ENCODE peak calls at places on chromosomes 3 and 15, in ten cellular contexts. O is AG04449, D is tibial artery, C is WTC11, X is GM13976, G is Caco-2, S is A549, J is right atrium auricular region, P is lung, N is fibroblast of mammary gland. H is an unnamed sample.

GRCh38 chr15:92018535-92019239 is 165.2 kb downstream of the SLCO3A1 start:
- DNase-seq in O (no peak), D (no peak), C (no peak), X (no peak), G (no peak), S (no peak), J (no peak), P (no peak), N (no peak), H (no peak)

GRCh38 chr15:48643776-48644497 is 1.6 kb downstream of the FBN1 start:
- DNase-seq in O (no peak), D (no peak), C (no peak), X (no peak), G (no peak), S (no peak), J (no peak), P (no peak), N (peak), H (no peak)

GRCh38 chr15:26628071-26628470 is 144.8 kb downstream of the GABRB3 start:
- DNase-seq in O (no peak), D (no peak), C (no peak), X (no peak), G (no peak), S (peak), J (no peak), P (no peak), N (no peak), H (no peak)

GRCh38 chr15:67641453-67641852 is 99.0 kb downstream of the MAP2K5 start:
- DNase-seq in O (no peak), D (no peak), C (no peak), X (no peak), G (no peak), S (no peak), J (no peak), P (no peak), N (no peak), H (no peak)

GRCh38 chr3:188233320-188233719 is 79.4 kb downstream of the LPP start:
- DNase-seq in O (no peak), D (peak), C (no peak), X (no peak), G (no peak), S (no peak), J (no peak), P (no peak), N (peak), H (no peak)

GRCh38 chr3:127712881-127713771 is 40.4 kb downstream of the ABTB1 start:
- DNase-seq in O (no peak), D (no peak), C (no peak), X (no peak), G (no peak), S (no peak), J (no peak), P (no peak), N (no peak), H (no peak)

GRCh38 chr3:111936191-111936841 is 42.5 kb upstream of the ABHD10 start:
- DNase-seq in O (peak), D (no peak), C (no peak), X (no peak), G (no peak), S (peak), J (no peak), P (no peak), N (peak), H (peak)

GRCh38 chr15:90979582-90979981 is 14.8 kb downstream of the PRC1 start:
- DNase-seq in O (no peak), D (no peak), C (no peak), X (no peak), G (no peak), S (no peak), J (no peak), P (no peak), N (no peak), H (no peak)

GRCh38 chr3:11799777-11800176 is 46.9 kb downstream of the TAMM41 start:
- DNase-seq in O (no peak), D (no peak), C (no peak), X (no peak), G (no peak), S (no peak), J (no peak), P (no peak), N (no peak), H (no peak)

GRCh38 chr3:171460226-171461086 is at the start of gene TNIK:
- DNase-seq in O (peak), D (peak), C (peak), X (peak), G (peak), S (peak), J (peak), P (peak), N (peak), H (peak)
- TF ChIP-seq CTCF in O (no peak), D (peak), C (no peak), X (peak), G (no peak), S (no peak), J (peak), P (no peak), N (no peak), H (peak)

GRCh38 chr3:76565496-76566210 is 474.2 kb upstream of the ROBO2 start:
- DNase-seq in O (no peak), D (no peak), C (no peak), X (peak), G (no peak), S (no peak), J (no peak), P (no peak), N (no peak), H (no peak)

GRCh38 chr3:76576201-76576600 is 463.7 kb upstream of the ROBO2 start:
- DNase-seq in O (no peak), D (no peak), C (no peak), X (no peak), G (no peak), S (no peak), J (no peak), P (no peak), N (no peak), H (no peak)

GRCh38 chr3:76566904-76567303 is 473.0 kb upstream of the ROBO2 start:
- DNase-seq in O (no peak), D (no peak), C (no peak), X (no peak), G (no peak), S (no peak), J (no peak), P (no peak), N (no peak), H (no peak)

GRCh38 chr3:76566211-76566534 is 473.7 kb upstream of the ROBO2 start:
- DNase-seq in O (no peak), D (no peak), C (no peak), X (no peak), G (no peak), S (no peak), J (no peak), P (no peak), N (no peak), H (no peak)

GRCh38 chr3:76570436-76571057 is 469.4 kb upstream of the ROBO2 start:
- DNase-seq in O (no peak), D (no peak), C (no peak), X (peak), G (no peak), S (no peak), J (no peak), P (no peak), N (peak), H (no peak)
- TF ChIP-seq CTCF in O (peak), D (peak), C (peak), X (peak), G (peak), S (peak), J (peak), P (no peak), N (peak), H (peak)

DNA sequence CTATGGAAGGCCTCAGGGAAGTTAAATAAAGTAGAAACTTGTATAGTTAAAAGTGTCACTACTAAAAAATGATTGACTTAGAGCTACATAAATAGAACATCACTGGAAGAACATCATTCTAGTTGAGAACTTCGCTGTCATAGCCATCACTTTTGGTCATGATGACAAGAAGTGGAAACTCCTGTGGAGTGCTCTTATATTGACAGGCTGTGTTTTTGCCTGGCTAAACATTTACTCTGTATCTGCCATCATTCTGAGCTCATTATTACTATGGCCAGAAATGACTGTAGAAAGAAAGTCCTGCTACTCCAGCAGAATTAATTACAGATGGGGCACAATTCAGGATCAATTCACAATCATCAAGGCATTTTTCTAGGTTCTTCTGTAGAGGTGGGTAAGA is 165.1 kb upstream of the GOLIM4 start:
- DNase-seq in O (no peak), D (no peak), C (no peak), X (no peak), G (no peak), S (no peak), J (no peak), P (no peak), N (no peak), H (no peak)
- TF ChIP-seq CTCF in O (no peak), D (no peak), C (no peak), X (no peak), G (no peak), S (no peak), J (no peak), P (no peak), N (no peak), H (no peak)

GRCh38 chr3:57973715-57974477 is 34.3 kb upstream of the FLNB start:
- DNase-seq in O (no peak), D (no peak), C (no peak), X (no peak), G (no peak), S (no peak), J (no peak), P (no peak), N (no peak), H (no peak)

GRCh38 chr3:57974796-57975388 is 33.3 kb upstream of the FLNB start:
- DNase-seq in O (peak), D (no peak), C (no peak), X (no peak), G (peak), S (peak), J (no peak), P (no peak), N (peak), H (peak)

GRCh38 chr3:57968499-57968898 is 39.7 kb upstream of the FLNB start:
- DNase-seq in O (no peak), D (no peak), C (no peak), X (no peak), G (no peak), S (no peak), J (no peak), P (no peak), N (no peak), H (no peak)

GRCh38 chr3:57971975-57972374 is 36.2 kb upstream of the FLNB start:
- DNase-seq in O (no peak), D (no peak), C (no peak), X (no peak), G (peak), S (no peak), J (no peak), P (no peak), N (no peak), H (peak)

DNA sequence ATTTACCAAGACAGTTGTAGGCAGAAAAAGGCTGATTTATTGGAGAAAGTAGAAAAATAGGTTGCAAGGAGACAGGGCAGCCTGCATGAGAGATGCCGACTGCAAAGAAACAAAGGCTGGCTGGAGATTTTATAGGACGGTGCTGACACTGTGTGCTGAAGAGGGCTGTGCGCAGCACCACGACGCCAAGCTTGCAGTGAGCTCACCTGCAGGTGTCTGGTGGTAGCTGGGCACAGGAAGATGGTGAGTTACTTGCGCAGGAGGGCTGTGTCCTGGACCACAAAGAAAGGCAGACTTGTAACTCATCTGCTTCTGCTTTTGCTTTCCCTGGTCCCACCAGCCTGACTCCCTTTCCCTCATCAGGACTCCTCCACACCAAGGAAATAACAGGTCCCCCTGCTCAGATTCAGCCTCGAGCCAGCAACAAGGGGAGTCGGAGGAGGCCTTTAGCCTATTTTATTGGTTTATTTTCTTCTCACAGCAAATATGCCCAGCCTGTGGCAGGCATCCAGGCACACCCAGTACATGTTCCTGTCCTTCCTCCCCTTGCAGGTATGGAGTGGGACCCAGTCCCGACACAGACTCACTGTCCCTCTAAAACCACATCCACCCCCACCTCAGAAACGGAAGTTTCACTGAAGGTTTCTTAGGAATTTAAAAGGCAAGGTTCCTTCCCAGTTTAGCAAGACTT is 35.7 kb upstream of the FLNB start:
- DNase-seq in O (no peak), D (no peak), C (no peak), X (no peak), G (no peak), S (no peak), J (no peak), P (no peak), N (no peak), H (peak)
- TF ChIP-seq CTCF in O (no peak), D (no peak), C (no peak), X (no peak), G (no peak), S (no peak), J (no peak), P (no peak), N (no peak), H (no peak)

DNA sequence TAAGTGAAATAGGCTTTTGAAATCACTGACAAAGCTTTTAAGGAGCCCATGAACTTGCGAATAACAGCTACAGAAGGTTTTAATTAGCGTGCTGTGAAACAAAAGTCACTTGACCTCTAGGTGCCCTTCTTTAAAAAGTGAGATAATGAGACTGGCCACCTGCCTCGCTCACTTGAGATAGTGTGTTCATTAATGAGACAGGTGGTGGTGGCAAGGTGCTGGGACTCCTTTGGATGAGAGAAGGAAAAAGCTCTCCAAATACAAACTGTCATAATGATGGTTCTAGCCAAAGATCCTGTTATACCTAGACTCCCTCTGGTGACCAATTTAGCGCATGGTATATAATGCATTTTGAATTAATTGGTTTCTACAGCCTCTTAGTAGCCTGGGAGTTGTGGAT is 22.7 kb upstream of the IREB2 start:
- DNase-seq in O (no peak), D (no peak), C (no peak), X (no peak), G (no peak), S (peak), J (no peak), P (no peak), N (peak), H (peak)
- TF ChIP-seq CTCF in O (peak), D (no peak), C (no peak), X (no peak), G (no peak), S (peak), J (no peak), P (no peak), N (peak), H (peak)

GRCh38 chr3:37163262-37164020 is 10.9 kb downstream of the LRRFIP2 start:
- DNase-seq in O (peak), D (no peak), C (peak), X (no peak), G (no peak), S (no peak), J (no peak), P (no peak), N (peak), H (no peak)
- TF ChIP-seq CTCF in O (no peak), D (no peak), C (no peak), X (no peak), G (no peak), S (no peak), J (no peak), P (no peak), N (peak), H (no peak)

GRCh38 chr15:58748787-58749531 is 548 bp downstream of the ADAM10 start:
- DNase-seq in O (no peak), D (peak), C (peak), X (peak), G (peak), S (peak), J (peak), P (peak), N (no peak), H (peak)
- TF ChIP-seq CTCF in O (no peak), D (no peak), C (no peak), X (no peak), G (no peak), S (no peak), J (no peak), P (no peak), N (no peak), H (no peak)

GRCh38 chr3:191531434-191531833 is 70.5 kb downstream of the PYDC2 start:
- DNase-seq in O (no peak), D (no peak), C (no peak), X (no peak), G (no peak), S (no peak), J (no peak), P (no peak), N (peak), H (no peak)

GRCh38 chr3:191523099-191523498 is 62.1 kb downstream of the PYDC2 start:
- DNase-seq in O (no peak), D (no peak), C (no peak), X (no peak), G (no peak), S (no peak), J (no peak), P (no peak), N (no peak), H (no peak)

GRCh38 chr3:191529992-191530391 is 69.0 kb downstream of the PYDC2 start:
- DNase-seq in O (no peak), D (no peak), C (no peak), X (no peak), G (no peak), S (no peak), J (no peak), P (no peak), N (no peak), H (no peak)

DNA sequence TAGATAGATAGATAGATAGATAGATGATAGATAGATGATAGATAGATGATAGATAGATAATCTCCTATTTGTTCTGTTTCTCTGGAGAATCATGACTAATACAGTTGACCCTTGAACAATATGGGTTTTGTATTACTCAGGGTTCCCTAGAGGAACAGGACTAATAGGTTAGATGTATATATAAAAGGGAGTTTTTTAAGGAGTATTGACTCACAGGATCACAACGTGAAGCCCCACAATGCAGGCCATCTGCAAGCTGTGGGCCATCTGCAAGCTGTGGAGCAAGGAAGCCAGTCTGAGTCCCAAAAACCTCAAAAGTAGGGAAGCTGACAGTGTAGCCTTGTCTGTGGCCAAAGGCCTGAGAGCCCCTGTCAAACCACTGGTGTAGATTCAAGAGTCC is 67.6 kb downstream of the PYDC2 start:
- DNase-seq in O (no peak), D (no peak), C (no peak), X (no peak), G (no peak), S (no peak), J (no peak), P (no peak), N (peak), H (no peak)
- TF ChIP-seq CTCF in O (no peak), D (no peak), C (no peak), X (no peak), G (no peak), S (no peak), J (no peak), P (no peak), N (no peak), H (no peak)

DNA sequence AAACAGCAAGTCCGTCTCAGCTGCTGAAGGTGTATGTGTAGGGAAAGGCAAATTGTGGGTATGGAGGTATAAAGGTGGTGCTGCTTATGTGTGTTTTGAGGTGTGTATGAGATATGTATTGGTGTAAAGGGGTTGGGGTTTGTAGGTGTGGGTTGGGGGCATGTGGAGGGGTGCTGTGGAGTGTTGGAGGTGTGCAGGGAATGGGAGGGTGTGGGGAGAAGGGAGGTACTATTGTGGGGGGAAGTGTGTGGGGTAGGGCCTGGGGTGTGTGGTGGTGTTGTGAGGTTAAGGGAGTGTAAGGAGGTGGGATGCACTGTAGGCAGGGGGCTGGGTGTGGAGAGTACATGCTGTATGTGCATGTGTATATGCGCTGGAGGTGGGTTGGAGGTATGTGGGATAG is 15.7 kb downstream of the CCDC12 start:
- DNase-seq in O (no peak), D (peak), C (no peak), X (no peak), G (no peak), S (no peak), J (no peak), P (no peak), N (no peak), H (no peak)
- TF ChIP-seq CTCF in O (no peak), D (no peak), C (no peak), X (no peak), G (no peak), S (no peak), J (no peak), P (no peak), N (no peak), H (no peak)

DNA sequence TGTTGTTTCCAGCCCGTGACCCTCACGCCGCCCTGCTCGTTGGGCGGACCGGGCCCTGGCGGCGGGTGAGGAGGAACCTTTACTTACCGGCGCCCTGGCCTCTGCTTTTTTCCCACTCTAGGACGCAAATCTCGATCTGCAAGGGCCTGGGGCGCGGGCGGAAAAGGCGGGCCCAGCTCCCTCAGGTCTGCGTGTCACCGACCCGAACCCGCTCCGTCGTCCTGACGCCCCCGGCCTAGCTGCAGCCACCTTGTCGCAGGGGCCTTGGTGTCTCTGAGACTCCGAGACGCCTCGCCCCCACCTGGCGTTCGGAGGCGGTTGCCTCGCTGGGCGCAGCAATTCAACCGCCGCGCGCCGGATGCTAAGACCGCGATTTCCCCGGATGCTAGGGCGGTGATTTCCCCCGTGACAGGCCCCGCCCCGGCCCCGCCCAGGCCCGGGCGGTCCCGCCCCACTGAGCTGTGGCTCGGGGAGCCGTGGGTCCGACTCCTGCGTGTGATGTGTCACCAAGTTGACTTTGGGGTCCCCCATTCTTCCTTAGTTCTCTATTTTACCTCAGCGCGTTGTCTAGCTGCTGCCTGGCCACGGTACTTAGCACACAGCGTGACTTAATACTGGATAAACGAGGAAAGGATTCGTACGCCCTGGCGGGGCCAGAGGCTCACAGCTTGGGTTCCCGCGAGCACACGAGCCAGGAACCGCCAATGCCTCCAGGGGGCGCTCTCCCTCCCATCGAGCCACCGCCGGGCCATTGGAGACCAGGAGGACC is at the start of gene RPL39L:
- DNase-seq in O (peak), D (peak), C (peak), X (peak), G (peak), S (peak), J (peak), P (peak), N (peak), H (peak)
- TF ChIP-seq CTCF in O (peak), D (peak), C (peak), X (peak), G (peak), S (peak), J (peak), P (peak), N (peak), H (peak)

H was measured in MCF 10A.